ENCODE peak calls at places on chromosomes 6 and 20, in eight cellular contexts. X, M, A, K, J, N, P and H are unnamed samples.

GRCh38 chr6:28683945-28684538 is 158.4 kb downstream of the GPX5 start:
- DNase-seq in P (no peak), X (no peak), A (peak), M (no peak), J (no peak), N (peak), K (peak), H (no peak)

GRCh38 chr20:50305636-50306477 is 115.2 kb downstream of the CEBPB start:
- DNase-seq in N (peak), P (peak), J (no peak), M (peak), A (peak), K (peak), X (no peak), H (no peak)

GRCh38 chr6:42179261-42179955 is 6.2 kb downstream of the GUCA1A start:
- DNase-seq in P (no peak), M (no peak), X (no peak), A (no peak), N (no peak), J (no peak), K (no peak), H (no peak)

GRCh38 chr6:133951881-133952814 is 876 bp upstream of the TBPL1 start:
- DNase-seq in N (peak), M (peak), A (peak), J (peak), X (peak), P (peak), K (peak), H (peak)

GRCh38 chr6:120916844-120917243 is 417.4 kb downstream of the TBC1D32 start:
- DNase-seq in J (no peak), N (no peak), X (no peak), M (no peak), A (no peak), P (no peak), K (no peak), H (no peak)

GRCh38 chr6:144093658-144094057 is 1.7 kb downstream of the SF3B5 start:
- DNase-seq in P (no peak), K (no peak), A (no peak), X (no peak), M (no peak), N (no peak), J (no peak), H (no peak)

GRCh38 chr20:35947489-35947888 is 6.8 kb downstream of the SCAND1 start:
- DNase-seq in N (peak), J (no peak), A (peak), P (no peak), M (no peak), K (no peak), X (no peak), H (peak)

GRCh38 chr6:111871725-111872520 is 1.3 kb downstream of the FYN start:
- DNase-seq in K (peak), P (peak), J (peak), A (peak), N (peak), X (no peak), M (peak), H (peak)

GRCh38 chr6:26045046-26045938 is 41.9 kb upstream of the HFE start:
- DNase-seq in M (peak), N (peak), J (peak), K (peak), A (no peak), P (peak), X (peak), H (peak)

GRCh38 chr20:22567944-22568871 is 16.2 kb downstream of the FOXA2 start:
- DNase-seq in K (no peak), J (no peak), A (no peak), M (no peak), N (no peak), X (no peak), P (no peak), H (no peak)

GRCh38 chr6:56814308-56814707 is 140.6 kb upstream of the BEND6 start:
- DNase-seq in P (no peak), X (no peak), A (peak), K (no peak), M (no peak), N (peak), J (no peak), H (no peak)